ENCODE peak calls at places on chromosomes 3 and 15, in four cellular contexts. C, K, O and X are unnamed samples.

GRCh38 chr3:63076357-63076756 is 201.1 kb upstream of the CADPS start:
- DNase-seq in C (no peak), K (no peak), O (no peak), X (no peak)

GRCh38 chr3:165642761-165643432 is 194.3 kb downstream of the BCHE start:
- DNase-seq in C (no peak), K (no peak), O (no peak), X (no peak)

GRCh38 chr3:167653750-167654149 is at the start of gene WDR49:
- DNase-seq in C (no peak), K (peak), O (no peak), X (no peak)

GRCh38 chr3:77159182-77159581 is 119.3 kb downstream of the ROBO2 start:
- DNase-seq in C (no peak), K (no peak), O (no peak), X (no peak)

GRCh38 chr15:62691008-62691407 is 351.5 kb upstream of the TPM1 start:
- DNase-seq in C (no peak), K (no peak), O (no peak), X (no peak)

GRCh38 chr3:12891985-12892839 is 50.8 kb upstream of the RPL32 start:
- DNase-seq in C (peak), K (peak), O (peak), X (peak)

GRCh38 chr3:38643592-38643991 is 5.9 kb downstream of the SCN5A start:
- DNase-seq in C (no peak), K (no peak), O (no peak), X (no peak)

GRCh38 chr3:121630355-121630754 is 30.3 kb downstream of the HCLS1 start:
- DNase-seq in C (no peak), K (no peak), O (no peak), X (no peak)

GRCh38 chr3:14997941-14998340 is 50.6 kb downstream of the NR2C2 start:
- DNase-seq in C (no peak), K (no peak), O (no peak), X (no peak)

GRCh38 chr3:36944641-36945270 is at the start of gene TRANK1:
- DNase-seq in C (peak), K (no peak), O (peak), X (peak)

GRCh38 chr3:62172199-62172598 is 201.2 kb downstream of the FEZF2 start:
- DNase-seq in C (no peak), K (no peak), O (no peak), X (no peak)

GRCh38 chr3:194654443-194654842 is 17.5 kb downstream of the LSG1 start:
- DNase-seq in C (no peak), K (no peak), O (no peak), X (no peak)

GRCh38 chr15:66907826-66908502 is 157.4 kb upstream of the SMAD3 start:
- DNase-seq in C (no peak), K (no peak), O (no peak), X (no peak)

GRCh38 chr3:51401639-51402166 is 10.6 kb downstream of the RBM15B start:
- DNase-seq in C (no peak), K (no peak), O (no peak), X (no peak)

GRCh38 chr3:143002083-143002712 is 828 bp downstream of the U2SURP start:
- DNase-seq in C (peak), K (no peak), O (peak), X (no peak)

GRCh38 chr3:124217542-124217941 is 225.6 kb upstream of the ROPN1 start:
- DNase-seq in C (peak), K (peak), O (peak), X (peak)

GRCh38 chr3:138942271-138942670 is 4.7 kb downstream of the FOXL2 start:
- DNase-seq in C (no peak), K (no peak), O (no peak), X (no peak)

GRCh38 chr15:57727031-57727430 is 20.5 kb downstream of the POLR2M start:
- DNase-seq in C (no peak), K (no peak), O (no peak), X (no peak)

GRCh38 chr3:53597136-53597915 is 102.9 kb downstream of the CACNA1D start:
- DNase-seq in C (no peak), K (no peak), O (no peak), X (peak)

GRCh38 chr3:182172534-182172933 is 460.8 kb downstream of the SOX2 start:
- DNase-seq in C (no peak), K (no peak), O (no peak), X (no peak)

GRCh38 chr3:170420307-170420821 is 1.7 kb downstream of the CLDN11 start:
- DNase-seq in C (no peak), K (no peak), O (no peak), X (no peak)

GRCh38 chr3:129576514-129577345 is 29.7 kb downstream of the PLXND1 start:
- DNase-seq in C (peak), K (no peak), O (no peak), X (peak)

GRCh38 chr3:148879256-148879655 is 14.2 kb downstream of the CPA3 start:
- DNase-seq in C (no peak), K (no peak), O (no peak), X (no peak)

GRCh38 chr3:197454014-197454413 is 101.8 kb downstream of the BDH1 start:
- DNase-seq in C (no peak), K (no peak), O (no peak), X (no peak)

GRCh38 chr3:157312366-157312745 is 124.3 kb upstream of the PTX3 start:
- DNase-seq in C (no peak), K (no peak), O (no peak), X (no peak)

GRCh38 chr15:38017721-38018120 is 83.3 kb downstream of the TMCO5A start:
- DNase-seq in C (no peak), K (no peak), O (no peak), X (no peak)

GRCh38 chr15:37900286-37901221 is 33.9 kb upstream of the TMCO5A start:
- DNase-seq in C (no peak), K (no peak), O (no peak), X (no peak)

GRCh38 chr3:60954049-60954448 is 297.2 kb downstream of the FHIT start:
- DNase-seq in C (no peak), K (no peak), O (no peak), X (no peak)

GRCh38 chr15:61530769-61531168 is 301.7 kb upstream of the RORA start:
- DNase-seq in C (no peak), K (no peak), O (no peak), X (no peak)

GRCh38 chr3:141330718-141331369 is 37.5 kb upstream of the ZBTB38 start:
- DNase-seq in C (no peak), K (no peak), O (no peak), X (no peak)

GRCh38 chr15:96160800-96161199 is 169.7 kb upstream of the NR2F2 start:
- DNase-seq in C (no peak), K (no peak), O (no peak), X (no peak)

GRCh38 chr3:57770121-57770828 is 14.2 kb downstream of the SLMAP start:
- DNase-seq in C (no peak), K (no peak), O (no peak), X (no peak)